ENCODE peak calls at places on chromosome 15, in four cellular contexts. One of them, this sample, is unnamed.

GRCh38 chr15:42332331-42332730 is 27.0 kb upstream of the CAPN3 start:
- DNase-seq in cardiac fibroblast: peak
- DNase-seq in lower lobe of right lung: no peak
- DNase-seq in PC-9: no peak
- DNase-seq in this sample: peak

GRCh38 chr15:70761931-70762468 is 1.4 kb downstream of the UACA start:
- DNase-seq in cardiac fibroblast: peak
- DNase-seq in lower lobe of right lung: no peak
- DNase-seq in PC-9: no peak
- DNase-seq in this sample: no peak

GRCh38 chr15:70047386-70048195 is 50.1 kb downstream of the TLE3 start:
- DNase-seq in lower lobe of right lung: peak
- DNase-seq in cardiac fibroblast: peak
- DNase-seq in PC-9: no peak
- DNase-seq in this sample: no peak

GRCh38 chr15:52652286-52652685 is 26.9 kb downstream of the ATOSA start:
- DNase-seq in lower lobe of right lung: no peak
- DNase-seq in PC-9: no peak
- DNase-seq in cardiac fibroblast: no peak
- DNase-seq in this sample: no peak

GRCh38 chr15:52164631-52165265 is 26.4 kb downstream of the GNB5 start:
- DNase-seq in PC-9: no peak
- DNase-seq in cardiac fibroblast: no peak
- DNase-seq in lower lobe of right lung: no peak
- DNase-seq in this sample: no peak

GRCh38 chr15:70355275-70355795 is 257.6 kb upstream of the TLE3 start:
- DNase-seq in cardiac fibroblast: no peak
- DNase-seq in lower lobe of right lung: no peak
- DNase-seq in PC-9: no peak
- DNase-seq in this sample: no peak

GRCh38 chr15:69394556-69395282 is 19.4 kb upstream of the KIF23 start:
- DNase-seq in lower lobe of right lung: peak
- DNase-seq in cardiac fibroblast: peak
- DNase-seq in PC-9: no peak
- DNase-seq in this sample: peak

GRCh38 chr15:69410290-69410874 is 3.8 kb upstream of the KIF23 start:
- DNase-seq in lower lobe of right lung: no peak
- DNase-seq in PC-9: peak
- DNase-seq in cardiac fibroblast: no peak
- DNase-seq in this sample: peak

GRCh38 chr15:68730491-68731317 is 90.0 kb downstream of the ANP32A start:
- DNase-seq in PC-9: no peak
- DNase-seq in lower lobe of right lung: no peak
- DNase-seq in cardiac fibroblast: peak
- DNase-seq in this sample: peak

GRCh38 chr15:68354268-68354667 is 76.7 kb downstream of the FEM1B start:
- DNase-seq in cardiac fibroblast: no peak
- DNase-seq in PC-9: no peak
- DNase-seq in lower lobe of right lung: no peak
- DNase-seq in this sample: no peak

DNA sequence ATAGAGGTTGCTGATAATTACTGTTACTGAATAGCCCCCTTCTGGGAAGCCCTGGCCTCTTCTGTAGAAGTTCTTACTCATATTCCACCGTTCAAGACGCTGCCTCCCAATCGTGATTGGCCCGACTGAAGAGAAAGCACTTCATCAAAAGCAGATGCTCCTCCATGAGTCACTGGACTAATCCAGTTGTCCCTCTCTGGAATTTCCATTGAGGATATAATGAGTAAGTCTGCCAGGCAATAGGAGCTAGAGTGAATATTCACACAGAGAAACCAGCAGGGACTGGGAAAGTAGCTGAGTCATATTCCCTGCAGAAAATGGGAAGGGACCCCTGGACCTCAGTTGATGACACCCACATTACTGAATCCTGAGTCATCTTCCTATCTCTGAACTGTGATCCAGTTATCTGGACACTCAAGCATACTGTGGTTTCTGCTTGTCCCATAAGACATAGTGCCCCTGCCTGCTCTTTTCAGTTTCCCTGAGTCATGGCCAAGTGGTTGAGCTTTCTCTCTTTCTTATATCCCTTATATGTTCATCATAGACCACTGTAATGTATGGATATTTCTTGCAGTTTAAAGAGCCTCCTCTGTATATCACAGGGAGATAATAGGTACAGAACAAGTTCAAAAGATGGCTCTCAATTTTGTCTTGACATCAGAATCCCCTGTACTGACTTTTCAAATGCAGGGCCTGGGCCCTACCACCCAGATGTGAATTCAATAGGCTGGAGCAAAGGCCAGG is 151.2 kb upstream of the CDIN1 start:
- DNase-seq in cardiac fibroblast: peak
- DNase-seq in lower lobe of right lung: no peak
- DNase-seq in PC-9: peak
- DNase-seq in this sample: peak
- TF ChIP-seq CTCF in cardiac fibroblast: no peak
- TF ChIP-seq CTCF in lower lobe of right lung: no peak
- TF ChIP-seq CTCF in PC-9: no peak
- TF ChIP-seq CTCF in this sample: no peak

DNA sequence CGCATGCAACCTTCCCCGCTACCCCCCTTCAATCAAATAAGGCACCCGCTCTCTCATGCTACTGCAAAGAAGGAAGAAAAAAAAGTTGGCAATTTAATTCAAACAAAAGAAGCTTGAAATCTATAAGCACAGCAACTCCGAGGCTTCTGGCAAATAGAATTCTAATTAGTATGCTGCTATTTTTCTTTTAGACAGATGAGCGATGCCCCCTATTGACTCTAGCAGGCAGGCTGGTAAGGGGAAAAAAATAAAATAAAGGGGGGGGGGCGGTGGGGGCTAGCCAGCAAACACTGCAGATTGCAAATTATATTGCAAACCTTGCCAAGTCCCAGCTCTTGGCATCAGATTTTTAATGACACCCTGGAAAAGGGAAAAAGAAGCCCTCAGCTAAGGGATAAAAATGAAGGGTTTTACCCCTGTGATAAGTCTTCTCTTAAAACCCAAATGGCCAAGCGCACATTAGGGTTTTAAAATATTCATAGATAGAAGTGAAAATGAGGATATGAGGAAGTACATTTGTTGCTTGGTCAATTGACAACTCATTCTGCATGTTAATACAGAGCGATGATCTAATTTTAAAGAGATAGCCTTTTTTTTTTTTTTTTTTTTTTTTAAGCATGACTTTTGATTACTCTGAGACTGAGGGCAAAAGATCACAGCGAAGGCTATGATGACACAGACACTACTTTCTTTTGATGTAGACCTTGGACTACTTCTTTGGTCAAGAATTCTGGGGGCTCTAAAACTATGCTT is 255.3 kb downstream of the NR2F2 start:
- DNase-seq in PC-9: no peak
- DNase-seq in lower lobe of right lung: no peak
- DNase-seq in cardiac fibroblast: peak
- DNase-seq in this sample: peak
- TF ChIP-seq CTCF in PC-9: peak
- TF ChIP-seq CTCF in lower lobe of right lung: no peak
- TF ChIP-seq CTCF in cardiac fibroblast: peak
- TF ChIP-seq CTCF in this sample: peak

GRCh38 chr15:89839424-89839823 is 24.8 kb upstream of the ANPEP start:
- DNase-seq in lower lobe of right lung: no peak
- DNase-seq in cardiac fibroblast: no peak
- DNase-seq in PC-9: no peak
- DNase-seq in this sample: no peak
- TF ChIP-seq CTCF in lower lobe of right lung: no peak
- TF ChIP-seq CTCF in cardiac fibroblast: no peak
- TF ChIP-seq CTCF in PC-9: no peak
- TF ChIP-seq CTCF in this sample: no peak

GRCh38 chr15:31128919-31129768 is 27.6 kb upstream of the TRPM1 start:
- DNase-seq in lower lobe of right lung: peak
- DNase-seq in cardiac fibroblast: peak
- DNase-seq in PC-9: peak
- DNase-seq in this sample: peak
- TF ChIP-seq CTCF in lower lobe of right lung: peak
- TF ChIP-seq CTCF in cardiac fibroblast: peak
- TF ChIP-seq CTCF in PC-9: peak
- TF ChIP-seq CTCF in this sample: peak

GRCh38 chr15:72835289-72835890 is 51.8 kb upstream of the ADPGK start:
- DNase-seq in lower lobe of right lung: no peak
- DNase-seq in cardiac fibroblast: peak
- DNase-seq in PC-9: no peak
- DNase-seq in this sample: peak
- TF ChIP-seq CTCF in lower lobe of right lung: peak
- TF ChIP-seq CTCF in cardiac fibroblast: peak
- TF ChIP-seq CTCF in PC-9: no peak
- TF ChIP-seq CTCF in this sample: peak

DNA sequence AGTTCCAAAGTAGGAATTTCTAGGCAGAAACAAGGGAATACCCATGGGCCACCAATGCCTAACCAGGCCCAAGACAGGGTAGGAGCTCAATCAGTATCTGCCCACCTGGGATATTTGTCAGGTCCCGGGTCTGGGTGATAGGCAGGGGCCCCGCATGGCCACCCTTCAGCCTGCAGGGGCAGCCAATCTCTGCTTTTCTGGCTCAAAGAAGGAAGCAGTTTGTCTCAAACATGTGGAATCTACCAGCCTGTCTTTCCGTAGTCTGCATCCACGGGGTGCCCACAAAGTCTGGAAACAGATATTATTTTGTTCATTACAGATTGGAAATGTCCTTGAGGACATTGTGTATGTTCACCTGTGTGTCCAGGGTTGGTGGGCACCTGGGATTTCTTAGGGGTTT is 56.2 kb downstream of the CEMIP start:
- DNase-seq in cardiac fibroblast: no peak
- DNase-seq in lower lobe of right lung: no peak
- DNase-seq in PC-9: no peak
- DNase-seq in this sample: no peak
- TF ChIP-seq CTCF in cardiac fibroblast: no peak
- TF ChIP-seq CTCF in lower lobe of right lung: no peak
- TF ChIP-seq CTCF in PC-9: peak
- TF ChIP-seq CTCF in this sample: peak

GRCh38 chr15:72334842-72335241 is 14.9 kb upstream of the CELF6 start:
- DNase-seq in lower lobe of right lung: no peak
- DNase-seq in PC-9: no peak
- DNase-seq in cardiac fibroblast: no peak
- DNase-seq in this sample: no peak
- TF ChIP-seq CTCF in lower lobe of right lung: no peak
- TF ChIP-seq CTCF in PC-9: no peak
- TF ChIP-seq CTCF in cardiac fibroblast: no peak
- TF ChIP-seq CTCF in this sample: no peak